ENCODE peak calls at places on chromosomes 2 and 18, in six cellular contexts. N, X, H, O, G and V are unnamed samples. For H3K4me1, the result is how much of the 10 kb centered on the place peaks cover.

GRCh38 chr18:32877371-32877770 is 104.5 kb upstream of the KLHL14 start:
- DNase-seq in N (no peak), X (no peak), H (no peak), O (no peak), G (no peak), V (no peak)

GRCh38 chr2:179226203-179226960 is 38.2 kb downstream of the SESTD1 start:
- DNase-seq in N (no peak), X (no peak), H (no peak), O (no peak), G (no peak), V (no peak)

GRCh38 chr2:44168684-44169154 is at the start of gene PPM1B:
- DNase-seq in N (peak), X (no peak), H (peak), O (peak), G (no peak), V (peak)

GRCh38 chr2:98479959-98480524 is 35.4 kb downstream of the INPP4A start:
- DNase-seq in N (peak), X (peak), H (no peak), O (peak), G (no peak), V (peak)

GRCh38 chr2:200026312-200026711 is 70.9 kb downstream of the MAIP1 start:
- DNase-seq in N (no peak), X (no peak), H (no peak), O (no peak), G (no peak), V (no peak)

GRCh38 chr2:70525032-70525431 is 28.6 kb downstream of the TGFA start:
- DNase-seq in N (peak), X (no peak), H (no peak), O (no peak), G (peak), V (no peak)

GRCh38 chr2:37566517-37566961 is 104.9 kb downstream of the CDC42EP3 start:
- DNase-seq in N (no peak), X (no peak), H (no peak), O (no peak), G (no peak), V (no peak)

GRCh38 chr2:73110622-73111299 is 2.0 kb downstream of the RAB11FIP5 start:
- DNase-seq in N (no peak), X (no peak), H (no peak), O (no peak), G (no peak), V (no peak)

GRCh38 chr2:28364611-28365010 is 28.0 kb upstream of the FOSL2 start:
- DNase-seq in N (no peak), X (no peak), H (no peak), O (no peak), G (no peak), V (no peak)

GRCh38 chr2:100408104-100408503 is 9.4 kb downstream of the CHST10 start:
- DNase-seq in N (no peak), X (no peak), H (no peak), O (no peak), G (no peak), V (no peak)

GRCh38 chr2:229798446-229799147 is 84.2 kb upstream of the DNER start:
- DNase-seq in N (no peak), X (no peak), H (no peak), O (peak), G (no peak), V (no peak)

GRCh38 chr2:25558262-25558661 is 115.1 kb downstream of the DTNB start:
- DNase-seq in N (no peak), X (peak), H (no peak), O (no peak), G (no peak), V (no peak)

GRCh38 chr18:7789853-7790552 is 222.9 kb downstream of the PTPRM start:
- DNase-seq in N (peak), X (no peak), H (no peak), O (no peak), G (peak), V (no peak)

GRCh38 chr2:106638043-106638442 is 150.9 kb downstream of the CD8B2 start:
- DNase-seq in N (no peak), X (peak), H (no peak), O (no peak), G (peak), V (no peak)

GRCh38 chr2:230660294-230661060 is 52.2 kb upstream of the CAB39 start:
- DNase-seq in N (no peak), X (peak), H (peak), O (no peak), G (no peak), V (peak)

GRCh38 chr2:37167636-37168182 is 10.9 kb upstream of the EIF2AK2 start:
- DNase-seq in N (no peak), X (no peak), H (no peak), O (no peak), G (peak), V (no peak)

GRCh38 chr18:79685281-79685680 is 5.7 kb downstream of the CTDP1 start:
- DNase-seq in N (no peak), X (no peak), H (no peak), O (no peak), G (no peak), V (no peak)

GRCh38 chr2:59034791-59035190 is 793.7 kb upstream of the FANCL start:
- DNase-seq in N (no peak), X (no peak), H (no peak), O (no peak), G (no peak), V (no peak)

GRCh38 chr2:170739048-170739447 is 23.9 kb downstream of the SP5 start:
- DNase-seq in N (peak), X (no peak), H (no peak), O (no peak), G (peak), V (no peak)

GRCh38 chr18:64966667-64967066 is 784.1 kb upstream of the CDH7 start:
- DNase-seq in N (no peak), X (no peak), H (no peak), O (no peak), G (no peak), V (no peak)

GRCh38 chr2:13227543-13227942 is 510.8 kb downstream of the TRIB2 start:
- DNase-seq in N (no peak), X (no peak), H (no peak), O (no peak), G (no peak), V (no peak)

GRCh38 chr2:11663427-11663826 is 6.6 kb downstream of the NTSR2 start:
- DNase-seq in N (no peak), X (no peak), H (no peak), O (no peak), G (no peak), V (no peak)

GRCh38 chr2:62785216-62785615 is 79.7 kb downstream of the EHBP1 start:
- DNase-seq in N (no peak), X (no peak), H (no peak), O (no peak), G (no peak), V (no peak)

GRCh38 chr2:61911510-61911909 is 6.0 kb downstream of the COMMD1 start:
- DNase-seq in N (no peak), X (peak), H (no peak), O (no peak), G (peak), V (no peak)

GRCh38 chr2:160463245-160463644 is 30.4 kb downstream of the RBMS1 start:
- DNase-seq in N (no peak), X (no peak), H (no peak), O (no peak), G (no peak), V (no peak)

GRCh38 chr18:51009071-51009470 is 20.9 kb upstream of the SMAD4 start:
- DNase-seq in N (no peak), X (no peak), H (no peak), O (no peak), G (no peak), V (no peak)

GRCh38 chr2:902584-902983 is 48.1 kb upstream of the SNTG2 start:
- DNase-seq in N (no peak), X (no peak), H (no peak), O (no peak), G (no peak), V (no peak)

GRCh38 chr18:24766376-24766775 is 305.9 kb downstream of the HRH4 start:
- DNase-seq in N (no peak), X (no peak), H (no peak), O (no peak), G (no peak), V (no peak)

GRCh38 chr2:69118609-69119008 is 105.6 kb downstream of the ANTXR1 start:
- DNase-seq in N (no peak), X (no peak), H (no peak), O (no peak), G (no peak), V (no peak)

GRCh38 chr18:11042247-11042646 is 107.1 kb downstream of the PIEZO2 start:
- DNase-seq in N (no peak), X (no peak), H (no peak), O (no peak), G (no peak), V (no peak)

GRCh38 chr2:105734762-105735538 is 9.8 kb upstream of the NCK2 start:
- DNase-seq in N (no peak), X (no peak), H (no peak), O (no peak), G (no peak), V (no peak)

GRCh38 chr18:44195394-44196140 is 485.1 kb upstream of the SETBP1 start:
- DNase-seq in N (no peak), X (no peak), H (no peak), O (no peak), G (no peak), V (no peak)

GRCh38 chr18:70503060-70503459 is 214.2 kb downstream of the SOCS6 start:
- DNase-seq in N (no peak), X (no peak), H (no peak), O (no peak), G (no peak), V (no peak)

GRCh38 chr2:200905618-200906296 is 16.6 kb downstream of the NIF3L1 start:
- DNase-seq in N (peak), X (peak), H (no peak), O (peak), G (peak), V (peak)

GRCh38 chr2:152409691-152410597 is 75.0 kb downstream of the FMNL2 start:
- DNase-seq in N (no peak), X (no peak), H (no peak), O (no peak), G (no peak), V (no peak)

GRCh38 chr2:68671961-68672360 is 28.6 kb downstream of the PROKR1 start:
- DNase-seq in N (no peak), X (no peak), H (no peak), O (no peak), G (no peak), V (no peak)

GRCh38 chr18:27685807-27686412 is 491.0 kb downstream of the CDH2 start:
- DNase-seq in N (no peak), X (peak), H (no peak), O (no peak), G (peak), V (no peak)

GRCh38 chr18:56197460-56197859 is 440.9 kb downstream of the TXNL1 start:
- DNase-seq in N (no peak), X (no peak), H (no peak), O (no peak), G (no peak), V (no peak)

GRCh38 chr18:54950221-54950620 is 9.0 kb downstream of the CCDC68 start:
- DNase-seq in N (no peak), X (no peak), H (no peak), O (no peak), G (no peak), V (no peak)

GRCh38 chr18:58119819-58120218 is 75.8 kb downstream of the NEDD4L start:
- DNase-seq in N (no peak), X (no peak), H (no peak), O (no peak), G (no peak), V (no peak)
- H3K4me1 ChIP-seq in N (under half), X (under half), H (under half), O (under half), G (under half), V (under half)

DNA sequence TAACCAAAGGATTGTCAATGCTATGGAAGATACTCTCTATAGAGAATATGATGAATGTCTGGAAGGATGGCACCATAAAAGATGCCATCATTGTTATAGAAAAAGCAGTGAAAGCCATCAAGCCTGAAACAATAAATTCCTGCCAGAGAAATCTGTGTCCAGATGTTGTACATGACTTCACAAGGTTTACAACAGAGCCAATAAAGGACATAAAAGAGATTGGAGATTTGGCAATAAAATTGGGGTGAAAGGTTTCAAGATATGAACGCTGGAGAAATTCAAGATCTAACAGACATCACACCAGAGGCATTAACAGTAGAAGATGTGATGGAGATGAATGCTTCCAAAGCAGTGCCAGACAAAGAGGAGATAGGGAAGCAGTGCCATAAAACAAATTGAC is 518.9 kb upstream of the ACVR2A start:
- DNase-seq in N (no peak), X (no peak), H (no peak), O (no peak), G (no peak), V (no peak)
- H3K4me3 ChIP-seq in N (no peak), X (no peak), H (no peak), O (no peak), G (no peak), V (no peak)

GRCh38 chr2:123840614-123841013 is 184.5 kb upstream of the CNTNAP5 start:
- DNase-seq in N (no peak), X (no peak), H (no peak), O (no peak), G (no peak), V (no peak)

GRCh38 chr2:123839326-123839725 is 185.8 kb upstream of the CNTNAP5 start:
- DNase-seq in N (no peak), X (no peak), H (no peak), O (no peak), G (no peak), V (no peak)

GRCh38 chr2:123840016-123840415 is 185.1 kb upstream of the CNTNAP5 start:
- DNase-seq in N (no peak), X (no peak), H (no peak), O (no peak), G (no peak), V (no peak)
- TF ChIP-seq CTCF in N (no peak), X (no peak), H (no peak), O (no peak), G (no peak), V (no peak)

DNA sequence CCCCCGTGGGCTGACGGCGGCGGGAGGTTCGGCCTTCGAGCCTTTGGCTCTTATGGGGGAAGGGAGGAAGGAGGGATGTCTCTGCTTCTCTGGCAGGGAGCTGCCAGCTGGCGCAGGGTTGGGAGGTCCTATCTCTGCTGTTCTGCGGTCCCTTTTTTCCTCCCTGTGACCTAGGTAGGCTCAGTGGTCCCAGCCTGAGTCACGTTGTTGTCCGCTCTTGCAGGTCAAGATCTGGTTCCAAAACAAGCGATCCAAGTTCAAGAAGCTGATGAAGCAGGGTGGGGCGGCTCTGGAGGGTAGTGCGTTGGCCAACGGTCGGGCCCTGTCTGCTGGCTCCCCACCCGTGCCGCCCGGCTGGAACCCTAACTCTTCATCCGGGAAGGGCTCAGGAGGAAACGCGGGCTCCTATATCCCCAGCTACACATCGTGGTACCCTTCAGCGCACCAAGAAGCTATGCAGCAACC is 2.5 kb downstream of the DLX1 start:
- DNase-seq in N (no peak), X (no peak), H (no peak), O (no peak), G (no peak), V (no peak)
- H3K4me1 ChIP-seq in N (under half), X (under half), H (half or more), O (under half), G (under half), V (under half)

GRCh38 chr2:110679337-110679707 is 1.5 kb upstream of the BUB1 start:
- DNase-seq in N (no peak), X (peak), H (no peak), O (peak), G (no peak), V (peak)
- H3K4me3 ChIP-seq in N (peak), X (peak), H (peak), O (peak), G (no peak), V (no peak)

GRCh38 chr2:74958277-74959105 is at the start of gene POLE4:
- DNase-seq in N (peak), X (peak), H (peak), O (peak), G (peak), V (peak)
- TF ChIP-seq CTCF in N (no peak), X (no peak), H (no peak), O (no peak), G (no peak), V (peak)

DNA sequence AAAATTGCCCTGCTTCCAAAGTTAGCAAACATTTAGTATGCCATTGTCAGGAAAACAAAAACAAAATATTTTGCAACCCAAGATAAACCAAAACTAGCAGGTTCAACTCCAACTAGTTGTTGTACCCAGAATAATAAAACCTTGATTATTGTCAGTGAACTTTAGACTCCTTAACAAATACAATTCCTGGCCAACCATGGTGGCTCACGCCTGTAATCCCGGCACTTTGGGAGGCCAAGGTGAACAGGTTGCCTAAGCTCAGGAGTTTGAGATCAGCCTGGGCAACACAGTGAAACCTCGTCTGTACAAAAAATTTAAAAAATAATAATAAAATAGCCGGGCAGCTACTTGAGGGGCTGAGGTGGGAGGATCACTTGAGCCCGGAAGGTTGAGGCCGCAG is 87.5 kb upstream of the MSH2 start:
- DNase-seq in N (no peak), X (no peak), H (no peak), O (no peak), G (no peak), V (no peak)
- H3K4me1 ChIP-seq in N (under half), X (under half), H (under half), O (under half), G (under half), V (under half)

DNA sequence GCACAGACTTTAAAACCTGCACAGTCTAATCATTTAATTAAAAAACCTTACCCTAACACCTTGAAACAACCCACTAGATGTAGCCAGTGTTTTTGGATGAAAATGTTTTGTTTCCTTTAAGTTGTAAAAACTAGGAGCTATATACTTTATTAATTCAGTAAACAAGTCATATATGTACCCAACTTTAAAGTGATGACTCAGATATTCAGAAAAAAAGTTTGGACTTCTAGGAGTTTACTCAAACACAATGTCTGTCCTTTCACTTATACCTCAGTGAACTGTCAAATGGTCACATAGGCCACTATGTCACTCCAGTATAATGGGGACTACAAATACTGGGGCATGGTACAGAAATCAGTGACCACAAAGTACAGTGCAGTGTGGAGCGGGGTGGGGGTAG is 360.3 kb downstream of the LRRTM1 start:
- DNase-seq in N (no peak), X (no peak), H (no peak), O (no peak), G (no peak), V (no peak)
- H3K4me3 ChIP-seq in N (no peak), X (no peak), H (no peak), O (no peak), G (no peak), V (no peak)

GRCh38 chr2:168456526-168457176 is 579 bp downstream of the CERS6 start:
- DNase-seq in N (no peak), X (no peak), H (no peak), O (peak), G (peak), V (peak)
- TF ChIP-seq CTCF in N (no peak), X (no peak), H (no peak), O (no peak), G (no peak), V (no peak)